ENCODE peak calls at places on chromosomes 1 and 21, in eight cellular contexts. H is CD8-positive, alpha-beta memory T cell; S is hepatocyte; V is left ventricle myocardium inferior; D is CD8-positive, alpha-beta T cell; B is AG09319; W is activated naive CD4-positive, alpha-beta T cell; E is mucosa of gallbladder. T is an unnamed sample.

GRCh38 chr1:203311368-203312301 is 6.3 kb downstream of the BTG2 start:
- DNase-seq in S (no peak), W (no peak), E (no peak), H (no peak), V (no peak), D (no peak), B (no peak), T (no peak)

GRCh38 chr1:172699695-172700094 is 40.8 kb downstream of the FASLG start:
- DNase-seq in V (no peak), S (no peak), D (no peak), B (no peak), E (no peak), W (no peak), H (no peak), T (no peak)

GRCh38 chr1:62337785-62338631 is 18.8 kb upstream of the KANK4 start:
- DNase-seq in W (no peak), B (no peak), E (peak), H (no peak), D (no peak), V (no peak), S (no peak), T (peak)

GRCh38 chr21:42001781-42002180 is 8.4 kb downstream of the ZBTB21 start:
- DNase-seq in V (no peak), H (no peak), S (no peak), E (no peak), W (no peak), B (no peak), D (no peak), T (no peak)

GRCh38 chr1:55064861-55065263 is 25.5 kb downstream of the PCSK9 start:
- DNase-seq in S (no peak), B (no peak), W (no peak), V (peak), E (peak), D (no peak), H (no peak), T (no peak)

GRCh38 chr1:162069334-162070093 is at the start of gene NOS1AP:
- DNase-seq in S (peak), W (peak), D (peak), E (peak), B (no peak), V (peak), H (peak), T (peak)

GRCh38 chr1:207965602-207966387 is 54.9 kb upstream of the CD34 start:
- DNase-seq in S (no peak), D (no peak), E (no peak), B (no peak), W (no peak), V (no peak), H (no peak), T (no peak)

GRCh38 chr21:34885636-34886553 is 163.2 kb downstream of the RUNX1 start:
- DNase-seq in W (no peak), D (no peak), H (no peak), S (peak), B (no peak), E (peak), V (no peak), T (peak)

GRCh38 chr21:35046223-35046690 is 2.8 kb downstream of the RUNX1 start:
- DNase-seq in S (no peak), V (no peak), D (no peak), H (no peak), E (no peak), B (no peak), W (no peak), T (peak)

GRCh38 chr1:37602750-37603694 is 7.3 kb upstream of the GNL2 start:
- DNase-seq in H (no peak), W (no peak), D (peak), B (no peak), V (no peak), S (peak), E (peak), T (peak)

GRCh38 chr1:77218477-77219165 is 609 bp downstream of the PIGK start:
- DNase-seq in H (no peak), V (no peak), D (no peak), E (no peak), S (peak), W (no peak), B (no peak), T (no peak)

GRCh38 chr1:84117868-84118267 is 26.2 kb upstream of the PRKACB start:
- DNase-seq in W (no peak), E (no peak), S (no peak), D (no peak), V (no peak), B (peak), H (no peak), T (no peak)

T was measured in left kidney.